ENCODE peak calls at places on chromosomes 16 and 17, in four cellular contexts. W is HepG2, X is GM12878, R is K562. L is an unnamed sample.

GRCh38 chr16:79993810-79994209 is 393.3 kb upstream of the MAF start:
- DNase-seq in W (no peak), X (no peak), R (no peak), L (no peak)

GRCh38 chr17:46727572-46728348 is 90.7 kb downstream of the WNT3 start:
- DNase-seq in W (no peak), X (no peak), R (no peak), L (no peak)

GRCh38 chr17:73278465-73279453 is 17.1 kb upstream of the CPSF4L start:
- DNase-seq in W (no peak), X (no peak), R (no peak), L (no peak)

GRCh38 chr17:64994281-64994680 is 62.3 kb downstream of the GNA13 start:
- DNase-seq in W (no peak), X (no peak), R (no peak), L (no peak)

GRCh38 chr16:66247516-66248089 is 118.9 kb upstream of the CDH5 start:
- DNase-seq in W (no peak), X (no peak), R (no peak), L (no peak)

GRCh38 chr16:15556130-15556529 is 86.8 kb downstream of the MARF1 start:
- DNase-seq in W (no peak), X (no peak), R (no peak), L (no peak)

GRCh38 chr17:53142890-53143289 is 679.8 kb upstream of the KIF2B start:
- DNase-seq in W (no peak), X (no peak), R (no peak), L (no peak)

GRCh38 chr17:75260679-75261335 is 599 bp downstream of the GGA3 start:
- DNase-seq in W (no peak), X (no peak), R (no peak), L (peak)

GRCh38 chr17:73354423-73355284 is 42.9 kb upstream of the CDC42EP4 start:
- DNase-seq in W (no peak), X (no peak), R (no peak), L (no peak)

GRCh38 chr17:28384281-28385036 is 13.0 kb downstream of the SARM1 start:
- DNase-seq in W (no peak), X (no peak), R (no peak), L (no peak)

GRCh38 chr16:15055141-15056053 is 477 bp downstream of the NTAN1 start:
- DNase-seq in W (peak), X (no peak), R (peak), L (no peak)

GRCh38 chr17:28500712-28501379 is 5.3 kb upstream of the FOXN1 start:
- DNase-seq in W (no peak), X (peak), R (no peak), L (no peak)

GRCh38 chr17:80888276-80889160 is 103.1 kb upstream of the CHMP6 start:
- DNase-seq in W (no peak), X (no peak), R (no peak), L (no peak)

GRCh38 chr16:89924298-89924924 is 1.3 kb downstream of the TUBB3 start:
- DNase-seq in W (peak), X (no peak), R (peak), L (peak)

GRCh38 chr17:59105852-59106462 is 723 bp downstream of the TRIM37 start:
- DNase-seq in W (peak), X (no peak), R (no peak), L (peak)

GRCh38 chr17:180380-181212 is 854 bp downstream of the DOC2B start:
- DNase-seq in W (no peak), X (no peak), R (no peak), L (peak)

GRCh38 chr16:75011634-75012307 is 12.9 kb downstream of the ZNRF1 start:
- DNase-seq in W (no peak), X (peak), R (no peak), L (no peak)

GRCh38 chr16:11796227-11797165 is 562 bp downstream of the ZC3H7A start:
- DNase-seq in W (peak), X (no peak), R (peak), L (peak)

GRCh38 chr17:79042421-79043190 is 18.6 kb downstream of the C1QTNF1 start:
- DNase-seq in W (peak), X (no peak), R (peak), L (peak)

GRCh38 chr17:18117533-18117932 is 9.0 kb downstream of the MYO15A start:
- DNase-seq in W (peak), X (no peak), R (no peak), L (no peak)

GRCh38 chr16:2690852-2691251 is 8.5 kb downstream of the KCTD5 start:
- DNase-seq in W (no peak), X (no peak), R (peak), L (no peak)

GRCh38 chr16:83402160-83402794 is 405.5 kb upstream of the HSBP1 start:
- DNase-seq in W (no peak), X (no peak), R (no peak), L (no peak)

GRCh38 chr16:1614226-1615102 is 2.3 kb downstream of the CRAMP1 start:
- DNase-seq in W (no peak), X (no peak), R (peak), L (peak)

GRCh38 chr17:83064732-83065659 is 14.4 kb upstream of the METRNL start:
- DNase-seq in W (no peak), X (no peak), R (no peak), L (no peak)

GRCh38 chr17:64638552-64639198 is 23.4 kb downstream of the SMURF2 start:
- DNase-seq in W (no peak), X (no peak), R (no peak), L (no peak)

GRCh38 chr16:56298948-56299602 is 107.8 kb downstream of the GNAO1 start:
- DNase-seq in W (no peak), X (no peak), R (no peak), L (no peak)

GRCh38 chr16:48831081-48831722 is 221.2 kb upstream of the N4BP1 start:
- DNase-seq in W (peak), X (no peak), R (peak), L (peak)

GRCh38 chr17:45231481-45232116 is 9.9 kb downstream of the FMNL1 start:
- DNase-seq in W (peak), X (no peak), R (peak), L (peak)

GRCh38 chr16:5252800-5253199 is 155.2 kb upstream of the EEF2KMT start:
- DNase-seq in W (no peak), X (no peak), R (no peak), L (no peak)

GRCh38 chr17:80970044-80970761 is 21.4 kb upstream of the CHMP6 start:
- DNase-seq in W (no peak), X (no peak), R (no peak), L (peak)

GRCh38 chr17:61496957-61497653 is 44.9 kb downstream of the TBX4 start:
- DNase-seq in W (peak), X (no peak), R (no peak), L (no peak)

DNA sequence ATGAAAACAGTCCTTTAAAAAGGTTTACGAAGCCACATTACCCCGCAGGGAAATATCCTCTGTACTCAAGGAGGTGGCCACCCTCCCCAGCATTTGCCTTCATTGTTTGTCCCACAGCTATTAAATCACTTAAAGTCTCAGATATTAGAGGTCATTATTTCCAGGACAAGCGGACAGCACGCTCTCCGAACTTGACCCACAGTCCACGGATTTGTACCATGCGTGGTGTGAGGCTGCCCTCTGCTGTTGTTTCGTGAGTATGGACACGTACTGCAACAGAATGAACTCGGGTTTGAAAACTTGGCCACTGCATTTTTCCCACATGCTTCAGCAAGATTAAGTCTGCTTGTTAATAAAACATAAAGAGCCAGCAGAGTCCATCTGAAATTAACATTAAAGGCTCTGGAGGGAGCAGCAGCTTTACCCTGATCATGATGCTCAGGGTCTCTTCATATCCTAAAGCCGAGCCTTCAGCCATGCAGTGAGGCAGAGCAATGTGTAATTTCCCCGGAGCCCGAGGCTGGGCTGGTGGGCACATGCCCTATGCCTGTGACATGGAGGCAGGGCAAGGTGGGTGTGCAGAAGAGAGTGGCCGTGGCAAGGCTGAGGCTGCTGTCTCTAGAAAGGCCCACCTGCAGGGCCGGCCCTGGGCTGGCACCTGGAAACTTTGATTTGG is 19.7 kb downstream of the MEAK7 start:
- DNase-seq in W (peak), X (no peak), R (peak), L (peak)
- TF ChIP-seq FOXK2 in W (no peak), X (no peak), R (no peak), L (no peak)

GRCh38 chr17:14323522-14323981 is 22.7 kb downstream of the HS3ST3B1 start:
- DNase-seq in W (no peak), X (no peak), R (peak), L (no peak)
- TF ChIP-seq FOXK2 in W (no peak), X (no peak), R (no peak), L (no peak)

GRCh38 chr16:85309656-85310587 is 197.7 kb upstream of the CIBAR2 start:
- DNase-seq in W (peak), X (no peak), R (peak), L (no peak)
- TF ChIP-seq FOXK2 in W (no peak), X (no peak), R (no peak), L (no peak)

DNA sequence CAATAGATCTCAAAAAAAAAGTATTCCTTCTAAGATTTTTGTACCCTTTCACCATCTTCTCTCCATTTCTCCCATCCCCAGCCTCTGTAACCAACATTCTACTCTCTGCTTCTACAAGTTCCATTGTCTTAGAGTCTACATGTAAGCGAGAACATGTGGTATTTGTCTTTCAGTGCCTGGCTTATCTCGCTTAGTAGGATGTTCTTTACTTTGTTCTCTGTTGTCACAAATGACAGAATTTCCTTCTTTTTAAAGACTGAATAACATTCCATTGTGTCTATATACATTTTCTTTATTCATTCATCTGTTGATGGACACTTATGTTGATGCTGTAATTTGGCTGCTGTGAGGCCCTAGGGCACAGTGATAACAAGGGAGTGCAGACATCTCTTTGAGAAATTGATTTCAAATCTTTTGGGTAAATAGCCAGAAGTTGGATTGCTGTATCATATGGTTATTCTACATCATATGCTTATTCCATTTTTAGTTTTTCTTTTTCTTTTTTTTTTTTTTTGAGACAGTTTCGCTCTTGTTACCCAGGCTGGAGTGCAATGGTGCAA is 37.7 kb upstream of the MYH10 start:
- DNase-seq in W (no peak), X (no peak), R (no peak), L (no peak)
- TF ChIP-seq FOXK2 in W (no peak), X (no peak), R (no peak), L (no peak)

GRCh38 chr16:399278-400019 is 2.2 kb upstream of the DECR2 start:
- DNase-seq in W (no peak), X (no peak), R (no peak), L (no peak)
- TF ChIP-seq FOXK2 in W (no peak), X (no peak), R (no peak), L (no peak)

DNA sequence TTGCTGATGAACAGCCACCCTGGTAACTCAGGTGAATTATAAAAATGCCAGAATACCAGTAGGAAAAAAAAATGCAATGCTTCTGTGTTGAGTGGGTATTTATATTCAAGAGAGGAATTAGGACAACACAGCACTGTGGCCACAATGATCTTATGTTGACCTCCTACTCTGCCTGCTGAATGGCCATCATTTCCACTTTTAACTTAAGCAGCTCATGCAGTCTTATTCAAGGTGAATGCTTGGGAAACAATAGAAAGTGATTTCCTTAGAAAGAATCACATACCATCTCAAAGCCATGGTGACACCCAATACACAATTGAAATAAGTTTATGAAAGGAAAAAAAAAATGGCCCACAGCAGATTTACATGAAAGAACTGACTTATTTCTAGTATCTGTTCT is 224.0 kb downstream of the CDH8 start:
- DNase-seq in W (no peak), X (no peak), R (no peak), L (no peak)
- TF ChIP-seq FOXK2 in W (no peak), X (no peak), R (no peak), L (no peak)

GRCh38 chr17:57685499-57686132 is 59.5 kb downstream of the CCDC182 start:
- DNase-seq in W (no peak), X (no peak), R (no peak), L (no peak)

GRCh38 chr17:57684711-57685498 is 60.2 kb downstream of the CCDC182 start:
- DNase-seq in W (no peak), X (no peak), R (no peak), L (no peak)

GRCh38 chr17:57679906-57680695 is 65.0 kb downstream of the CCDC182 start:
- DNase-seq in W (no peak), X (no peak), R (no peak), L (no peak)

GRCh38 chr17:57679356-57679755 is 65.7 kb downstream of the CCDC182 start:
- DNase-seq in W (no peak), X (no peak), R (no peak), L (no peak)

GRCh38 chr17:57682667-57683066 is 62.4 kb downstream of the CCDC182 start:
- DNase-seq in W (no peak), X (no peak), R (no peak), L (no peak)
- TF ChIP-seq FOXK2 in W (no peak), X (no peak), R (no peak), L (no peak)

GRCh38 chr17:4935650-4936049 is 3.6 kb downstream of the GP1BA start:
- DNase-seq in W (no peak), X (no peak), R (no peak), L (no peak)

GRCh38 chr17:4931974-4932373 is at the start of gene GP1BA:
- DNase-seq in W (no peak), X (no peak), R (no peak), L (no peak)

GRCh38 chr17:4934173-4934979 is 2.3 kb downstream of the GP1BA start:
- DNase-seq in W (peak), X (no peak), R (peak), L (no peak)

GRCh38 chr17:4933646-4934045 is 1.6 kb downstream of the GP1BA start:
- DNase-seq in W (no peak), X (no peak), R (no peak), L (no peak)

DNA sequence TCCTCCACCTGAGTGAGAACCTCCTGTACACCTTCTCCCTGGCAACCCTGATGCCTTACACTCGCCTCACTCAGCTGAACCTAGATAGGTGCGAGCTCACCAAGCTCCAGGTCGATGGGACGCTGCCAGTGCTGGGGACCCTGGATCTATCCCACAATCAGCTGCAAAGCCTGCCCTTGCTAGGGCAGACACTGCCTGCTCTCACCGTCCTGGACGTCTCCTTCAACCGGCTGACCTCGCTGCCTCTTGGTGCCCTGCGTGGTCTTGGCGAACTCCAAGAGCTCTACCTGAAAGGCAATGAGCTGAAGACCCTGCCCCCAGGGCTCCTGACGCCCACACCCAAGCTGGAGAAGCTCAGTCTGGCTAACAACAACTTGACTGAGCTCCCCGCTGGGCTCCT is 679 bp downstream of the GP1BA start:
- DNase-seq in W (no peak), X (no peak), R (no peak), L (no peak)
- TF ChIP-seq FOXK2 in W (no peak), X (no peak), R (no peak), L (no peak)

L was measured in HEK293T.